ENCODE peak calls at places on chromosomes 16 and 17, in five cellular contexts. W is HCT116, Y is K562, P is HepG2, J is SK-N-SH. E is an unnamed sample.

GRCh38 chr16:56903866-56904265 is 28.1 kb upstream of the HERPUD1 start:
- DNase-seq in W (no peak), Y (no peak), P (no peak), J (no peak), E (no peak)

GRCh38 chr17:39579318-39580081 is 28.2 kb downstream of the NEUROD2 start:
- DNase-seq in W (no peak), Y (no peak), P (no peak), J (no peak), E (no peak)

GRCh38 chr16:64830653-64831052 is 291.2 kb downstream of the CDH11 start:
- DNase-seq in W (no peak), Y (no peak), P (no peak), J (no peak), E (no peak)

GRCh38 chr17:20191066-20191465 is 181.9 kb downstream of the SPECC1 start:
- DNase-seq in W (no peak), Y (no peak), P (no peak), J (no peak), E (no peak)

GRCh38 chr16:69397821-69398521 is 12.2 kb upstream of the TERF2 start:
- DNase-seq in W (peak; percentile 76), Y (peak; percentile 62), P (peak; percentile 87), J (peak; percentile 61), E (peak; percentile 19)

GRCh38 chr16:14286381-14287230 is 215.5 kb downstream of the MRTFB start:
- DNase-seq in W (no peak), Y (no peak), P (no peak), J (no peak), E (no peak)

GRCh38 chr16:48444574-48444973 is 59.4 kb upstream of the SIAH1 start:
- DNase-seq in W (peak; percentile 73), Y (no peak), P (no peak), J (no peak), E (no peak)

GRCh38 chr16:87954826-87955225 is 3.6 kb downstream of the BANP start:
- DNase-seq in W (no peak), Y (no peak), P (no peak), J (no peak), E (no peak)

GRCh38 chr17:6712058-6712853 is 913 bp downstream of the SLC13A5 start:
- DNase-seq in W (no peak), Y (no peak), P (peak; percentile 88), J (peak; percentile 11), E (no peak)

GRCh38 chr16:51500306-51500705 is 349.2 kb upstream of the SALL1 start:
- DNase-seq in W (no peak), Y (no peak), P (no peak), J (no peak), E (no peak)

GRCh38 chr16:66711581-66711980 is 15.0 kb upstream of the CMTM4 start:
- DNase-seq in W (no peak), Y (no peak), P (no peak), J (no peak), E (no peak)

GRCh38 chr16:81632392-81633146 is 146.5 kb upstream of the PLCG2 start:
- DNase-seq in W (peak; percentile 93), Y (peak; percentile 88), P (no peak), J (no peak), E (no peak)

GRCh38 chr17:6981426-6981825 is 14.4 kb upstream of the ALOX12 start:
- DNase-seq in W (no peak), Y (no peak), P (no peak), J (no peak), E (no peak)

GRCh38 chr17:73045722-73046121 is 46.8 kb downstream of the SLC39A11 start:
- DNase-seq in W (no peak), Y (no peak), P (no peak), J (no peak), E (no peak)

GRCh38 chr17:48995871-48996695 is 1.1 kb upstream of the IGF2BP1 start:
- DNase-seq in W (no peak), Y (peak; percentile 92), P (peak; percentile 93), J (peak; percentile 65), E (no peak)

GRCh38 chr16:66553223-66553622 is 847 bp downstream of the CKLF start:
- DNase-seq in W (no peak), Y (peak; percentile 41), P (no peak), J (no peak), E (no peak)

GRCh38 chr17:76071497-76072148 is 694 bp downstream of the SRP68 start:
- DNase-seq in W (no peak), Y (peak; percentile 33), P (no peak), J (no peak), E (no peak)

GRCh38 chr16:7629571-7629970 is 296.9 kb downstream of the RBFOX1 start:
- DNase-seq in W (no peak), Y (no peak), P (no peak), J (no peak), E (no peak)

GRCh38 chr16:21598676-21599157 is 660 bp upstream of the METTL9 start:
- DNase-seq in W (no peak), Y (peak; percentile 36), P (no peak), J (no peak), E (no peak)

GRCh38 chr16:25340973-25341372 is 83.3 kb upstream of the ZKSCAN2 start:
- DNase-seq in W (no peak), Y (no peak), P (no peak), J (no peak), E (no peak)

GRCh38 chr16:19831678-19832077 is 53.0 kb downstream of the GPRC5B start:
- DNase-seq in W (no peak), Y (peak; percentile 31), P (no peak), J (no peak), E (no peak)

GRCh38 chr16:8958344-8958808 is 5.3 kb downstream of the USP7 start:
- DNase-seq in W (no peak), Y (peak; percentile 47), P (no peak), J (peak; percentile 62), E (no peak)

GRCh38 chr17:48456584-48456983 is 26.6 kb upstream of the SKAP1 start:
- DNase-seq in W (peak; percentile 83), Y (peak; percentile 61), P (no peak), J (no peak), E (no peak)

GRCh38 chr16:64159986-64160385 is 961.9 kb downstream of the CDH11 start:
- DNase-seq in W (no peak), Y (no peak), P (no peak), J (no peak), E (no peak)

GRCh38 chr17:59521465-59522126 is 43.8 kb upstream of the DHX40 start:
- DNase-seq in W (peak; percentile 49), Y (peak; percentile 73), P (peak; percentile 74), J (peak; percentile 92), E (peak; percentile 19)

GRCh38 chr17:3695723-3696411 is at the start of gene P2RX5:
- DNase-seq in W (no peak), Y (peak; percentile 35), P (no peak), J (peak; percentile 81), E (no peak)

GRCh38 chr17:57577751-57578607 is 167.1 kb downstream of the CCDC182 start:
- DNase-seq in W (no peak), Y (no peak), P (peak; percentile 95), J (peak; percentile 47), E (no peak)
- H3K4me2 ChIP-seq in W (no peak overlapping the region), Y (no peak overlapping the region), P (peak overlapping the region; percentile 77), J (peak overlapping the region; percentile 24), E (no peak overlapping the region)

GRCh38 chr17:50331085-50331791 is 14.7 kb upstream of the XYLT2 start:
- DNase-seq in W (no peak), Y (no peak), P (no peak), J (no peak), E (no peak)
- TF ChIP-seq ZBTB33 in W (no peak), Y (no peak), P (no peak), J (no peak), E (no peak)

GRCh38 chr17:35086164-35086563 is 22.7 kb upstream of the RFFL start:
- DNase-seq in W (no peak), Y (no peak), P (no peak), J (no peak), E (no peak)

GRCh38 chr17:35083071-35083470 is 19.6 kb upstream of the RFFL start:
- DNase-seq in W (no peak), Y (peak; percentile 16), P (no peak), J (no peak), E (no peak)

GRCh38 chr17:35082073-35082657 is 18.7 kb upstream of the RFFL start:
- DNase-seq in W (peak; percentile 81), Y (no peak), P (peak; percentile 9), J (peak; percentile 51), E (no peak)

GRCh38 chr17:35086931-35087573 is 23.5 kb upstream of the RFFL start:
- DNase-seq in W (no peak), Y (peak; percentile 62), P (peak; percentile 69), J (no peak), E (no peak)

GRCh38 chr17:35084987-35085386 is 21.5 kb upstream of the RFFL start:
- DNase-seq in W (peak; percentile 81), Y (peak; percentile 55), P (no peak), J (no peak), E (no peak)
- H3K4me2 ChIP-seq in W (peak overlapping the region; percentile 89), Y (no peak overlapping the region), P (no peak overlapping the region), J (peak overlapping the region; percentile 47), E (peak overlapping the region; percentile 30)

DNA sequence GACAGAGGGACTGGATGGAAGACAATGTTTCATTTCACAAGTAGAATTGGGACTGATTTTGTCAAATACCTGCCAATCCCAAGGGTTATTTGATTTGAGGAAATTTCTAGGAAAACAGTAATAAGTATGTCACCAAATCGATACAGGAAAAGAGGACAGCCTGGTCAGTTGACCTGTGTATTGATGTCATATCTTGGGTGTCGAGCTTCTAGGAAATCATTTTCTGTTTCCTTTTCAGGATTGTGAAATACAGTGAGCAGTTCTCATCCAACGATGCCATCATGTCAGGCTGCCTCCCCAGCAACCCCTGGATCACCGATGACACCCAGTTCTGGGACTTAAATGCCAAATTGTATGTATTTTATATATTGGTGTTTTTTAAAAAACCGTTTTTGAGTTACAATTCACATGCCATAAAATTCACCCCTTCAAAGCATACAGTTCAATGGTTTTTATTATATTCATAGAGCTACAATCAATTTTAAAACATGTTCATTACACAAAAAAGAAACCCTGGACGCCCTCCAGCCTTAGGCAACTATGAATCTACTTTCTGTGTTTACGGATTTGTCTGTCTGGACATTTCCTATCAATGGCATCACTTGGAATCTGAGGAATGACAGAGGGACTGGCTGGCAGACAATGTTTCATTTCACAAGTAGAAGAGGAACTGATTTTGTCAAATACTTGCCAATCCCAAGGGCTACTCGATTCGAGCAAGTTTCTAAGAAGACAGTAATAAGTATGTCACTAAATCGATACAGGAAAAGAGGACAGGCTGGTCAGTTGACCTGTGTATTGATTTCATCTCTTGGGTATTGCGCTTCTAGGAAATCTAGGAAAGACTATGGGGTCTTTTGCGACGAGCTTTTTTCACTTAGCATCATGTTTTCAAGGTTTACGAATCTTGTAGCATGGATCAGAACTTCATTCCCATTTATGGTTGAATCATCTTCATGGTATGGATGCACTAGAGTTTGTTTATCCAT is 56.4 kb downstream of the RGS9 start:
- DNase-seq in W (no peak), Y (no peak), P (no peak), J (no peak), E (no peak)
- TF ChIP-seq ZBTB33 in W (no peak), Y (no peak), P (no peak), J (no peak), E (no peak)

DNA sequence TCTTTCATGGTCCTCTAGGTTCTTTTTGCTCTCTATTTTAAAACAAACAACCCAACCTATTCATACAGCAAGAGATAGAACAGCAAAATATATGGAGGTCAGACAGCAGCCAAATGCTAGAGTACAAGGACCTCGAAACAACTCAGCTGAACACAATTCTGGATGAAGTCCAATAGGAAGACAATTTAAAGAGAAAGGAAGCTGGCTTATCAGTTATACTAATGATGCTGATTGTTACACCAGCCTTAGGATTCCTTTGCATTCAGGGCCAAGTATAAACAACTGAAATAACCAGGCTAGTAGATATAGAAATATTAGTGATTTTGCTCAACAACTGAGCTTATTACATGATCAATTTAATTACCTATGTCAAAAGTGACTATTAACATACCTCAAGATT is 2.5 kb downstream of the SSH2 start:
- DNase-seq in W (no peak), Y (no peak), P (no peak), J (no peak), E (no peak)
- H3K4me2 ChIP-seq in W (no peak overlapping the region), Y (no peak overlapping the region), P (peak overlapping the region; percentile 90), J (peak overlapping the region; percentile 91), E (peak overlapping the region; percentile 87)

E was measured in GM12878.